ENCODE peak calls at places on chromosomes 11 and 22, in eight cellular contexts. K, Q, A, T, O, N, D and E are unnamed samples.

GRCh38 chr22:19679476-19680099 is 34.7 kb upstream of the SEPTIN5 start:
- DNase-seq in O (peak), Q (no peak), T (peak), K (peak), N (peak), D (peak), A (no peak), E (peak)

GRCh38 chr11:132058211-132058772 is 687.9 kb downstream of the NTM start:
- DNase-seq in K (peak), N (peak), T (peak), Q (no peak), A (no peak), D (no peak), O (no peak), E (no peak)

GRCh38 chr22:46897246-46897623 is 134.8 kb downstream of the TBC1D22A start:
- DNase-seq in N (no peak), Q (no peak), O (no peak), D (no peak), T (no peak), A (no peak), K (no peak), E (peak)

GRCh38 chr11:69666261-69666660 is 8.9 kb downstream of the LTO1 start:
- DNase-seq in K (no peak), Q (no peak), A (no peak), D (no peak), N (no peak), O (no peak), T (no peak), E (no peak)

GRCh38 chr22:48837341-48837935 is 990.2 kb downstream of the BRD1 start:
- DNase-seq in O (no peak), A (no peak), Q (peak), T (peak), K (no peak), D (no peak), N (no peak), E (peak)

GRCh38 chr11:75429902-75430691 is 2.9 kb downstream of the KLHL35 start:
- DNase-seq in A (peak), K (peak), N (peak), Q (peak), D (no peak), O (peak), T (peak), E (peak)

GRCh38 chr11:13152736-13153541 is 124.7 kb upstream of the BMAL1 start:
- DNase-seq in O (peak), N (peak), Q (no peak), T (peak), A (no peak), K (peak), D (no peak), E (peak)

GRCh38 chr11:75422248-75423231 is 10.5 kb downstream of the KLHL35 start:
- DNase-seq in N (no peak), A (peak), T (no peak), O (no peak), Q (no peak), D (no peak), K (no peak), E (peak)

GRCh38 chr11:2167141-2168045 is 4.2 kb downstream of the TH start:
- DNase-seq in K (no peak), Q (no peak), D (no peak), O (no peak), T (no peak), A (no peak), N (no peak), E (no peak)

GRCh38 chr11:69968407-69969347 is 109.4 kb upstream of the ANO1 start:
- DNase-seq in D (no peak), Q (no peak), A (no peak), O (no peak), K (no peak), T (no peak), N (no peak), E (no peak)

GRCh38 chr11:43920598-43921419 is 21.6 kb upstream of the C11orf96 start:
- DNase-seq in Q (peak), A (peak), N (no peak), T (peak), K (peak), O (no peak), D (no peak), E (peak)
- H2AFZ ChIP-seq in Q (no peak), A (no peak), N (no peak), T (no peak), K (no peak), O (no peak), D (no peak), E (no peak)

GRCh38 chr22:50307891-50308596 is 598 bp upstream of the PLXNB2 start:
- DNase-seq in D (no peak), Q (no peak), T (peak), K (no peak), N (no peak), A (no peak), O (no peak), E (no peak)

GRCh38 chr22:50309601-50309991 is 2.1 kb upstream of the PLXNB2 start:
- DNase-seq in Q (no peak), O (no peak), K (no peak), N (no peak), A (no peak), D (no peak), T (no peak), E (no peak)

GRCh38 chr22:50306753-50307749 is at the start of gene PLXNB2:
- DNase-seq in A (peak), T (peak), K (peak), D (peak), N (peak), Q (peak), O (peak), E (peak)

GRCh38 chr22:50308986-50309600 is 1.6 kb upstream of the PLXNB2 start:
- DNase-seq in A (no peak), T (no peak), N (no peak), Q (no peak), D (no peak), K (peak), O (no peak), E (no peak)

DNA sequence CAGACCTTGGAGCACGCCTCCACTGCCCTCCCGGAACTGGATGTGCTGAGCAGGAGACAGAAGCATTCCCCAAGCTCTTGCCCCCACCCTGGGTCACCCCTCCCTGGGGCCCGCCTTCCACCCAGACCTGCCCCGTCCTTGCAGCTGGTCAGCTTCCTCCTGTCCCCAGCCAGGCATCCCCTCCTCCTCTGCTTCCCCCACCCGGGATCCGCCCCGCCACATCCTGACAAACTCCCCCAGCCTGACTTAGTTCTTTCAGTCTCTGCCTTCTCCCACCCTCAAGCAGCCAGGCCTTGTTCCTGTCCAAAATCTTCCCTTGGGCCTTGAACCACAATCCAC is 1.1 kb upstream of the PLXNB2 start:
- DNase-seq in N (no peak), D (no peak), A (no peak), Q (no peak), K (peak), O (peak), T (peak), E (no peak)
- H2AFZ ChIP-seq in N (no peak), D (no peak), A (no peak), Q (no peak), K (no peak), O (no peak), T (no peak), E (no peak)

DNA sequence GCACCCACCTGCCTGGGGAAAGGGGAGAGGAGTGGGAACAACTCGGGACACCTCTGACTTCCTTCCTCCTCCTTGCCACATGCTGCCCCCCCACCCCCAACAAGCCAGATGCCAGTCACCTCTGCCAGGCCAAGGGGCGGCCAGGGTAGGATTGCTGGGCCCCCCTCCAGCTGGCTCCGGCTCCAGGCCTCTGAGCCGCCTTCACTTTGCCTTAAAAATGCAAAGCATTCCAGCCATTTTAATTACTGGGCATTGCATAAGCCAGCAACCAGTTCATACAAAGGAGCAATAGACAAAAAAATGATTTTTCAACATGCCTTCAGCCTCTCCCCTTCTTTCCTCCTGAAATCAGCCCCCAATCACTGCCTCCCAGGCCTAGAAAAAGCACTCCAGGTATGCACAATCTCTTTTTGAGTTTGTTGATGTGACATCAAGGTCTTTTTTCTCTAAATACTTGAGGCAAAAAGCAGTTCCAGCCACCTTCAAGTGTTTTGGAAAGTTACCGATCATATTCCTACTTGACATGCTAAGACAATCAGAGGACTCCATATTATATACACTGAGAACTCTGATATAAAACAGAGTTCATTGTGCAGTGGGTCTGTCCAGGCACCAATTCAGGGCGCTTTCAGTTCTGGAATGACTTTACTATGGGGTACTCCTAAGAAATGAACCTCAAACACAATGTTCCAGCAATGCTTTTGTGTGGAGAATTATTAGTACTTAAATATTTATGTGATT is 12.5 kb upstream of the TIMP3 start:
- DNase-seq in A (no peak), D (no peak), T (peak), Q (no peak), K (no peak), O (no peak), N (no peak), E (no peak)
- H2AFZ ChIP-seq in A (no peak), D (no peak), T (peak), Q (peak), K (no peak), O (no peak), N (no peak), E (no peak)

GRCh38 chr11:28140689-28141455 is 32.7 kb downstream of the METTL15 start:
- DNase-seq in A (no peak), O (no peak), D (no peak), K (no peak), Q (peak), N (no peak), T (no peak), E (peak)

GRCh38 chr11:28142724-28143123 is 34.5 kb downstream of the METTL15 start:
- DNase-seq in O (no peak), Q (no peak), N (no peak), A (no peak), T (no peak), K (no peak), D (no peak), E (no peak)

GRCh38 chr11:28144808-28145207 is 36.6 kb downstream of the METTL15 start:
- DNase-seq in Q (peak), D (no peak), O (no peak), A (no peak), T (no peak), N (no peak), K (peak), E (peak)

DNA sequence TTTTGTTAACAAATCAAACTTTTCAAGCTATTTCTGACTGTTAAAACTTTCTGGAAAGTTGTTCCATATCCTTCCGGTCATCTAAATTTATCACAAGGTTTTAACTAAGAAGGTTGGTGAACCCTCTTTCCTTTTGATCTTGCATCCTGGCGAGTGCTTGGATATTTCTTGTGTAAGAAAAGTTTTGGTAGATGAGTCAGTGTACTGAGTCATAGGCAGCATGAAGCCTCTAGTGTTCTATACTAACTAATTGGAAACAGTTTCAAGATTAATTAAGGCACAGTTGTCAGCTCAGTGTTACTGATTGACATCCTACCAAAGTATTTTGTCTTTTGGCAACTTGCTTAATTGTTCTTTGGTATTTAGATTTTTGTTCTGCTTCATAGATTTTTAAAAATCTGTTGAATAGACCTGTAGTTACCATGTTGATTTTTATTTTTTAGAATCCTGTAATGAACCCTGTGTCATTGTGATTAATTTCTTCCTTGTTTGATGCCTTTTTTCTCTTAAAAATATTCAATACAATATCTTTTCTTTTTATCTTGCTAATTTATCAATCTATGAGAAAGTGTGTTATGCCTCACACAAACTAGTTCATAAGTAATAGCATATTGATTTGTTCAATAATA is 38.0 kb downstream of the METTL15 start:
- DNase-seq in N (no peak), Q (peak), A (peak), O (peak), K (peak), D (no peak), T (peak), E (peak)
- H2AFZ ChIP-seq in N (no peak), Q (no peak), A (no peak), O (no peak), K (no peak), D (no peak), T (no peak), E (no peak)

DNA sequence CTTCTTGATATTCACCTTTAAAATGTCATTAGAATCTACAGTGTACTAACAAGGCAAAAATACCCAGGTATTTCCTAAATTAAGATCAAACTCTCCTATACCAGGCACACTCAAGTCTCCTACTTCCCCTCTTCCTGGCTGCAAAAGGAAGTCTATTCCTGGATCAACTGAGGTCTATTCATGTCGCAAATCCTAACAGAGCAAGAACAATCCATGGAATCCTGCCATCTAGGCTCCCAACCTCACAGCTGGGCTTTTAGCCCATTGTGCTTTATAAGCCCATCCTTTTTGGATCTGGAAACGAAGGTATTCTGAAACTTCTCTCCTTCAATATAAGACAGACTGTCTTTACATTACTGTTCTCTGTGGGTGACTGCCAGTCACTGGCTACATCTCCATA is 161.8 kb downstream of the SOX6 start:
- DNase-seq in A (no peak), D (no peak), K (no peak), N (peak), Q (no peak), T (peak), O (peak), E (no peak)
- H2AFZ ChIP-seq in A (no peak), D (no peak), K (no peak), N (no peak), Q (peak), T (peak), O (no peak), E (no peak)

GRCh38 chr11:122847437-122847836 is 9.1 kb downstream of the CRTAM start:
- DNase-seq in Q (no peak), T (no peak), O (no peak), K (no peak), A (no peak), N (no peak), D (no peak), E (no peak)

GRCh38 chr11:122837528-122838346 is 563 bp upstream of the CRTAM start:
- DNase-seq in D (no peak), K (no peak), O (no peak), T (no peak), N (no peak), Q (no peak), A (no peak), E (no peak)

GRCh38 chr11:122843281-122844150 is 5.2 kb downstream of the CRTAM start:
- DNase-seq in A (peak), Q (no peak), T (no peak), K (no peak), O (no peak), D (no peak), N (no peak), E (no peak)
- H2AFZ ChIP-seq in A (no peak), Q (no peak), T (no peak), K (no peak), O (no peak), D (no peak), N (no peak), E (no peak)

DNA sequence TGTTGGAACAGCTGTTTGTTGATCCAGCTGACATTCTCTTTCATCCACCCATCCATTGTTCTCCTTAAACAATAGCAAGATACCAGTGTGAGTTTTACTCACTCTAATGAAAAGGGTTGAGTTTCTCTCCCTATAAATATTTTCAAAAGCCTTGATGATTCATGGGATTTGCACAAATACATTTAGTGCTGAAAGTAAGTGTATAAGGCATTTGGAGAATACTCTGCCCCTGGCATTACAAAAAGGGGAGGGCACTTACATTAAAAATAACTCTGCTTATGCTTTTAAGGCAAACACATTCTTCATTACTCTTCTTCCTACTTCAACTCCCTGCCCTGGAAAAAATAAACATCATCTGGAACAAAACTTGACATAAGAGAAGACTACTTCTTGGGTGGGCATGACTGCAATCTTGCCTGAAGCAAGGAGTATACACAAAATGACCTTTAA is 634.9 kb downstream of the METTL15 start:
- DNase-seq in T (no peak), O (peak), K (peak), Q (peak), D (no peak), N (no peak), A (peak), E (peak)
- H2AFZ ChIP-seq in T (peak), O (no peak), K (no peak), Q (no peak), D (no peak), N (no peak), A (no peak), E (no peak)

GRCh38 chr11:114050258-114050927 is 9.1 kb upstream of the ZBTB16 start:
- DNase-seq in A (no peak), T (no peak), D (no peak), O (no peak), N (no peak), Q (no peak), K (no peak), E (no peak)
- H2AFZ ChIP-seq in A (no peak), T (no peak), D (no peak), O (no peak), N (no peak), Q (no peak), K (no peak), E (no peak)